ENCODE peak calls at places on chromosomes 13 and 19, in seven cellular contexts. A is left lobe of liver; V is NCI-H748 treated with DMSO at 0.1 percent for 48 hours; I is stimulated activated CD4-positive, alpha-beta T cell treated with anti-CD3 and anti-CD28 coated beads, Interleukin-2, amount 100 ng/mL, for 24 hours; N is activated CD4-positive, alpha-beta T cell treated with anti-CD3 and anti-CD28 coated beads for 48 hours; T is NCI-H446; L is epithelial cell of esophagus. R is an unnamed sample.

GRCh38 chr19:48171584-48172170 is 1.2 kb downstream of the ZSWIM9 start:
- DNase-seq in V (peak; percentile 20), T (no peak), A (no peak), I (no peak), L (no peak), N (no peak), R (no peak)

GRCh38 chr13:45737571-45738002 is 35.5 kb downstream of the CBY2 start:
- DNase-seq in A (no peak), V (no peak), I (peak; percentile 23), T (no peak), L (no peak), N (peak; percentile 53), R (no peak)

GRCh38 chr19:41299755-41300089 is 10.2 kb upstream of the CCDC97 start:
- DNase-seq in A (no peak), T (no peak), I (no peak), V (no peak), L (peak; percentile 14), N (peak; percentile 44), R (no peak)

GRCh38 chr13:81929988-81930387 is 1589.1 kb upstream of the SPRY2 start:
- DNase-seq in L (peak; percentile 47), V (peak; percentile 54), I (no peak), A (no peak), T (no peak), N (no peak), R (no peak)

GRCh38 chr13:107851670-107852460 is 363.5 kb downstream of the LIG4 start:
- DNase-seq in A (no peak), N (no peak), L (no peak), T (no peak), V (no peak), I (no peak), R (no peak)

GRCh38 chr13:40517486-40518311 is 148.7 kb downstream of the FOXO1 start:
- DNase-seq in A (no peak), I (peak; percentile 29), N (peak; percentile 48), T (no peak), V (no peak), L (no peak), R (no peak)

GRCh38 chr13:49248433-49249002 is 793 bp downstream of the CDADC1 start:
- DNase-seq in L (peak; percentile 33), T (no peak), A (peak; percentile 51), N (no peak), V (no peak), I (no peak), R (no peak)

GRCh38 chr19:18999896-19000620 is 33.3 kb downstream of the SUGP2 start:
- DNase-seq in I (no peak), N (no peak), L (peak; percentile 30), V (no peak), A (no peak), T (no peak), R (peak; percentile 23)

GRCh38 chr19:7230826-7231225 is 63.4 kb downstream of the INSR start:
- DNase-seq in T (no peak), I (no peak), V (no peak), A (no peak), N (no peak), L (no peak), R (no peak)

GRCh38 chr13:27283906-27284523 is 13.4 kb downstream of the RASL11A start:
- DNase-seq in I (no peak), L (peak; percentile 15), A (no peak), T (no peak), V (peak; percentile 46), N (peak; percentile 22), R (no peak)

GRCh38 chr13:65725001-65725400 is 1505.1 kb downstream of the PCDH9 start:
- DNase-seq in I (no peak), L (no peak), V (no peak), N (no peak), A (no peak), T (no peak), R (no peak)

GRCh38 chr13:62879071-62879470 is 1463.4 kb upstream of the PCDH20 start:
- DNase-seq in N (no peak), T (no peak), I (no peak), L (no peak), V (no peak), A (no peak), R (no peak)

GRCh38 chr19:35868172-35868822 is at the start of gene APLP1:
- DNase-seq in L (peak; percentile 36), I (peak; percentile 81), T (no peak), N (peak; percentile 76), A (peak; percentile 67), V (peak; percentile 69), R (peak; percentile 65)

GRCh38 chr19:40716031-40716654 is 543 bp downstream of the COQ8B start:
- DNase-seq in N (peak; percentile 80), I (peak; percentile 67), V (peak; percentile 30), T (no peak), A (no peak), L (peak; percentile 99), R (no peak)

GRCh38 chr19:42529248-42529764 is 1.0 kb upstream of the CEACAM1 start:
- DNase-seq in L (peak; percentile 70), N (peak; percentile 76), I (peak; percentile 74), T (peak; percentile 4), A (peak; percentile 81), V (no peak), R (peak; percentile 75)

GRCh38 chr19:45444318-45445041 is 20.8 kb upstream of the ERCC1 start:
- DNase-seq in T (no peak), L (peak; percentile 53), I (peak; percentile 80), N (peak; percentile 79), A (peak; percentile 98), V (peak; percentile 37), R (peak; percentile 95)

GRCh38 chr13:95256086-95256485 is 45.2 kb downstream of the ABCC4 start:
- DNase-seq in T (no peak), N (no peak), V (no peak), L (peak; percentile 96), A (no peak), I (no peak), R (no peak)

GRCh38 chr13:69319659-69320058 is 788.0 kb upstream of the ATXN8OS start:
- DNase-seq in V (no peak), I (no peak), T (no peak), N (no peak), A (no peak), L (peak; percentile 9), R (no peak)

GRCh38 chr19:38152461-38153379 is 71.3 kb downstream of the DPF1 start:
- DNase-seq in N (no peak), L (peak; percentile 53), V (no peak), A (no peak), I (no peak), T (no peak), R (no peak)

GRCh38 chr13:109704771-109705628 is 81.4 kb downstream of the IRS2 start:
- DNase-seq in I (no peak), T (no peak), N (no peak), A (peak; percentile 93), V (no peak), L (peak; percentile 84), R (no peak)

GRCh38 chr19:6753178-6754031 is 13.8 kb downstream of the SH2D3A start:
- DNase-seq in I (peak; percentile 91), V (no peak), T (no peak), A (peak; percentile 88), N (peak; percentile 95), L (peak; percentile 82), R (peak; percentile 71)

GRCh38 chr13:20942938-20943518 is 40.5 kb upstream of the XPO4 start:
- DNase-seq in V (no peak), T (no peak), L (no peak), A (no peak), N (no peak), I (no peak), R (no peak)

GRCh38 chr13:24648983-24649684 is 31.1 kb upstream of the ATP12A start:
- DNase-seq in L (no peak), V (no peak), A (no peak), N (peak; percentile 15), T (no peak), I (no peak), R (no peak)

GRCh38 chr13:34914416-34914815 is 27.7 kb upstream of the NBEA start:
- DNase-seq in A (no peak), I (no peak), N (no peak), T (no peak), V (no peak), L (no peak), R (no peak)

R was measured in endothelial cell.